ENCODE peak calls at places on chromosomes 6 and 20, in four cellular contexts. X is K562, A is HEK293T, W is WTC11. R is an unnamed sample.

GRCh38 chr6:115540077-115540869 is 520.4 kb downstream of the FRK start:
- DNase-seq in X (no peak), A (no peak), W (no peak), R (no peak)

GRCh38 chr6:40845588-40845987 is 193.4 kb downstream of the UNC5CL start:
- DNase-seq in X (peak; percentile 28), A (peak; percentile 55), W (peak; percentile 71), R (peak; percentile 48)

GRCh38 chr6:16276991-16277981 is 38.9 kb downstream of the GMPR start:
- DNase-seq in X (peak; percentile 94), A (peak; percentile 82), W (peak; percentile 82), R (peak; percentile 85)

GRCh38 chr6:170269873-170270541 is 20.9 kb downstream of the DLL1 start:
- DNase-seq in X (no peak), A (no peak), W (no peak), R (no peak)

GRCh38 chr20:60512436-60512835 is 554.2 kb downstream of the CDH26 start:
- DNase-seq in X (no peak), A (no peak), W (no peak), R (peak; percentile 25)

GRCh38 chr6:20696676-20697075 is 162.4 kb downstream of the CDKAL1 start:
- DNase-seq in X (no peak), A (no peak), W (no peak), R (no peak)

GRCh38 chr6:25130518-25130917 is 148.7 kb upstream of the CARMIL1 start:
- DNase-seq in X (no peak), A (no peak), W (no peak), R (no peak)

GRCh38 chr20:34017610-34018009 is 23.9 kb downstream of the RALY start:
- DNase-seq in X (no peak), A (no peak), W (no peak), R (no peak)

GRCh38 chr6:102387351-102388033 is 994.0 kb downstream of the GRIK2 start:
- DNase-seq in X (no peak), A (no peak), W (no peak), R (no peak)
- TF ChIP-seq ELF4 in X (no peak), A (no peak), W (no peak), R (no peak)

DNA sequence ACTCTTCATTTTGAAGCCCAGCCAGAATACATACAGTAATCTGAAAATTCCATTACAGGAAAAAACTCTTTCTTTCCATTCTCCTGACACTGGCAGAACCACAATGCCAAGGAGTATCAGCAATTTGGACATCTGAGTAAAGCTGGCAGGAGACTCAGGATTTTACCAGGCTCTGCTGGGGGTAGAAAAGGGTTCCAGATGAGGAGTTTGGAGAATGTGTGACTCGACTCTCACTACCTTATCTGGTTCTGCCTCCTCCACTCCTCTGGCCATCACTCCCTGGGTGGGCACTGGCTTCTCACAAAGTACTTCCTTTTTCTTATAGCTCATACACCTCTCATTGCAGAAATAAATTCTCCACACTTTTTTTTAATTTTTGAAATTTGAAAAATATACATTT is 10.6 kb upstream of the WFDC8 start:
- DNase-seq in X (no peak), A (no peak), W (no peak), R (no peak)
- TF ChIP-seq ELF4 in X (no peak), A (no peak), W (no peak), R (no peak)

DNA sequence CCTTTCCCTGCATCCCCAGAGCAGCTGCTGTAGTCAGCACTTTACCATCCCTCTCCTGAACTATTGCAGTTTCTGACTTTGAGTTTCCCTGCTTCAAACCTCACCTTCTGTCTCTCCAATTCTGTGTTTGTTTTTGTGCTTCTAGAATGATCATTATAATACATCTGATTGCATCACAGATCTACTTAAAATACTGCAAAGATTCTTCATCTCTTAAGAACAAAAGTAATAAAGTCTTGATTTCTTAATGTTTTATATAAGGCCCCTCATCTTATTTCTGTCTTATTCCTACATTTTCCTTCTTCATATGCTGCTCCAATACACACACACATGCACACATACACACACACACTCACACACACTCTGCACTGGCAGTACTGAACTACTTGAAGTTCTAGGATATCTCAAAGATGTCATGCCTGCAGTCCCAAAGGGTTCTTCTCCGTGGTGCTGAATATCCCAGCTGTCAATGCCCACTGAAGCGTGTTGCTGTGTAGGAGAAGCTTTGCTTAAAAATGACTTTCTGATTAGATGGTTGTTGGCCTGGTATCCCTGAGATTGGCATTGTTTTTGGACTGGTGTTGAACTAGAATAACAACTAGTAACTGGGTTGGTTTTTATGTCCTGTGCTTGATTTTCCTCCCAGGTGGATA is 97.2 kb downstream of the MAP3K4 start:
- DNase-seq in X (no peak), A (no peak), W (no peak), R (no peak)
- TF ChIP-seq ELF4 in X (no peak), A (no peak), W (no peak), R (no peak)

DNA sequence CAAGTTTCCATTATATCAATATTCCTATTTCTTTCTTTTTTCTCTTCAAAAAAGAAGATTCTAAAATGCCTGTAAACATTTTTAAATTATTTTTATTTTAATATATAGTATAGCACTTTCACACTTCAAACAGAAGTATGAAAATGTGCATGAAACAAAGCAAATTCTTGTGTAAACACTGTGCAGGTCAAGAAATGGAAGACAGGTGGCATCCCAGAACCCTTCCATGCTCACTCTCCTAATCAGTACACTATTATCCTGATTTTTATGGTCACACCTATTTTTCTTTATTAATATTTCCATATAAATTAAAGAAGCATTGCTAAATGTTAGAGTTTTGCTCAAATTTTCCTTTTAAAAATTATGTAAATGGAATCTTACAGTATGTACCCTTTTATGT is 561.6 kb upstream of the RNF217 start:
- DNase-seq in X (no peak), A (no peak), W (no peak), R (no peak)
- TF ChIP-seq ELF4 in X (no peak), A (no peak), W (no peak), R (no peak)

DNA sequence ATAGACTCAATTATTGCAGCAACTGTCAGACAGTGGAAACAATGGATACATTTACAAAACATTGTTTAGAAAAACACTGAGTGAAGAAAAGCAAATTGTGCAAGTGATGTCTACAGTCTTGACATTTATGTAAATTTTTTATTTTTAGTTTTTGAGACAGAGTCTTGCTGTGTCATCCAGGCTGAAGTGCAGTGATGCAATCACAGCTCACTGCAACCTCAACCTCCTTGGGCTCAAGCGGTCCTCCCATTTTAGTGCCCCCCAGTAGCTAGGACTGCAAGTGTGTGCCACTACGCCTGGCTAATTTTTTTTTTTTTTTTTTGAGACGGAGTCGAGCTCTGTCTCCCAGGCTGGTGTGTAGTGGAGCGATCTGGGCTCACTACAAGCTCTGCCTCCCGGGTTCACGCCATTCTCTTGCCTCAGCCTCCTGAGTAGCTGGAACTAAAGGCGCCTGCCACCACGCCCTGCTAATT is 9.7 kb downstream of the CNBD2 start:
- DNase-seq in X (no peak), A (no peak), W (no peak), R (no peak)
- TF ChIP-seq ELF4 in X (no peak), A (no peak), W (no peak), R (no peak)

GRCh38 chr6:113211185-113211584 is 646.0 kb upstream of the MARCKS start:
- DNase-seq in X (no peak), A (no peak), W (no peak), R (no peak)
- TF ChIP-seq ELF4 in X (no peak), A (no peak), W (no peak), R (no peak)

GRCh38 chr20:4950437-4950836 is 50.9 kb downstream of the SLC23A2 start:
- DNase-seq in X (no peak), A (no peak), W (no peak), R (no peak)

GRCh38 chr20:4952229-4952628 is 49.1 kb downstream of the SLC23A2 start:
- DNase-seq in X (no peak), A (no peak), W (no peak), R (no peak)

GRCh38 chr20:4950841-4951240 is 50.5 kb downstream of the SLC23A2 start:
- DNase-seq in X (no peak), A (no peak), W (no peak), R (no peak)

GRCh38 chr20:4949833-4950178 is 51.5 kb downstream of the SLC23A2 start:
- DNase-seq in X (peak; percentile 12), A (peak; percentile 39), W (no peak), R (peak; percentile 30)

DNA sequence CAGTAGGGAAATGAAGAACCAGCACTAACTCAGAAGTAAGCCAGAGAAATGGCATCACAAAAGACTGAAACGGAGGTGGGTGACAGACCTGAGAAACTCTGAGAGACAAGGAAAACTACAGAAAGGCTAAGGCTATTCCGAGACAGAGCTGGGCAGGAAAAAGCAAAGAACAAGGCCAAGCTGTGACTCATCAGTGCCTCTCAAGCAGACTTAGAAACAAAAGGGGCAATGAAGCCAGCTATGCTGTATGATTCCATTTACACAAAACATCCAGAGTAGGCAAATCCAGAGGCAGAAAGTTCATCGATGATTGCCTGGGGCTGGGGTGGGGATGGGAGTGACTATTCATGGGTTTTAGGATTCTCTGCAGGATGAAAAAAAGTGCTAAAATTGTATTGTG is 50.0 kb downstream of the SLC23A2 start:
- DNase-seq in X (no peak), A (no peak), W (no peak), R (no peak)
- TF ChIP-seq ELF4 in X (no peak), A (no peak), W (no peak), R (no peak)

GRCh38 chr20:51303731-51304670 is 238.5 kb downstream of the NFATC2 start:
- DNase-seq in X (no peak), A (no peak), W (no peak), R (no peak)
- TF ChIP-seq ELF4 in X (no peak), A (no peak), W (no peak), R (no peak)

R was measured in HepG2.